ENCODE peak calls at places on chromosomes 13 and 19, in four cellular contexts. I is GM12865, O is heart right ventricle, Y is lower leg skin. D is an unnamed sample.

GRCh38 chr19:55622242-55622969 is 2.0 kb downstream of the ZNF784 start:
- DNase-seq in O (no peak), I (no peak), Y (no peak), D (no peak)

GRCh38 chr13:29681859-29682258 is 86.4 kb upstream of the SLC7A1 start:
- DNase-seq in I (no peak), O (no peak), Y (no peak), D (no peak)

GRCh38 chr13:38024431-38024830 is 154.9 kb upstream of the TRPC4 start:
- DNase-seq in Y (no peak), O (no peak), I (no peak), D (no peak)

GRCh38 chr19:44729516-44730033 is 18.9 kb upstream of the BCL3 start:
- DNase-seq in I (no peak), O (no peak), Y (no peak), D (no peak)

GRCh38 chr13:103517066-103517767 is 451.0 kb upstream of the SLC10A2 start:
- DNase-seq in Y (no peak), I (no peak), O (no peak), D (no peak)

GRCh38 chr13:106797081-106797640 is 229.2 kb upstream of the ARGLU1 start:
- DNase-seq in O (no peak), Y (no peak), I (no peak), D (no peak)

GRCh38 chr13:41384749-41385503 is 72.4 kb upstream of the RGCC start:
- DNase-seq in O (no peak), Y (no peak), I (peak), D (peak)

GRCh38 chr13:53217221-53217620 is 188.6 kb downstream of the OLFM4 start:
- DNase-seq in Y (no peak), O (no peak), I (no peak), D (no peak)

GRCh38 chr19:12969292-12969988 is at the start of gene DAND5:
- DNase-seq in O (peak), Y (no peak), I (no peak), D (no peak)

GRCh38 chr13:32851083-32852064 is 164.8 kb upstream of the KL start:
- DNase-seq in O (no peak), Y (no peak), I (no peak), D (no peak)

GRCh38 chr13:104099750-104100149 is 1033.5 kb upstream of the SLC10A2 start:
- DNase-seq in I (no peak), O (no peak), Y (no peak), D (no peak)

GRCh38 chr19:13839193-13839937 is 37.6 kb upstream of the NANOS3 start:
- DNase-seq in O (peak), Y (peak), I (peak), D (no peak)

GRCh38 chr13:19981685-19982238 is 23.2 kb downstream of the ZMYM2 start:
- DNase-seq in Y (no peak), O (no peak), I (no peak), D (no peak)

GRCh38 chr13:59269476-59269875 is 894.3 kb downstream of the DIAPH3 start:
- DNase-seq in O (no peak), Y (no peak), I (no peak), D (no peak)

GRCh38 chr19:28905996-28906395 is 307.0 kb downstream of the UQCRFS1 start:
- DNase-seq in I (no peak), Y (no peak), O (no peak), D (no peak)

GRCh38 chr19:38093587-38093986 is 130.4 kb downstream of the DPF1 start:
- DNase-seq in I (no peak), Y (no peak), O (peak), D (no peak)

GRCh38 chr13:100131863-100132574 is 43.1 kb downstream of the PCCA start:
- DNase-seq in O (no peak), Y (no peak), I (peak), D (no peak)

GRCh38 chr13:40665754-40666057 is 735 bp downstream of the FOXO1 start:
- DNase-seq in I (no peak), Y (no peak), O (no peak), D (no peak)

GRCh38 chr19:18021121-18021755 is 13.3 kb downstream of the ARRDC2 start:
- DNase-seq in Y (peak), O (peak), I (peak), D (no peak)

GRCh38 chr19:52336976-52337375 is 933 bp downstream of the ZNF610 start:
- DNase-seq in Y (no peak), I (no peak), O (no peak), D (no peak)
- H3K4me3 ChIP-seq in Y (no peak), I (peak), O (peak), D (peak)

DNA sequence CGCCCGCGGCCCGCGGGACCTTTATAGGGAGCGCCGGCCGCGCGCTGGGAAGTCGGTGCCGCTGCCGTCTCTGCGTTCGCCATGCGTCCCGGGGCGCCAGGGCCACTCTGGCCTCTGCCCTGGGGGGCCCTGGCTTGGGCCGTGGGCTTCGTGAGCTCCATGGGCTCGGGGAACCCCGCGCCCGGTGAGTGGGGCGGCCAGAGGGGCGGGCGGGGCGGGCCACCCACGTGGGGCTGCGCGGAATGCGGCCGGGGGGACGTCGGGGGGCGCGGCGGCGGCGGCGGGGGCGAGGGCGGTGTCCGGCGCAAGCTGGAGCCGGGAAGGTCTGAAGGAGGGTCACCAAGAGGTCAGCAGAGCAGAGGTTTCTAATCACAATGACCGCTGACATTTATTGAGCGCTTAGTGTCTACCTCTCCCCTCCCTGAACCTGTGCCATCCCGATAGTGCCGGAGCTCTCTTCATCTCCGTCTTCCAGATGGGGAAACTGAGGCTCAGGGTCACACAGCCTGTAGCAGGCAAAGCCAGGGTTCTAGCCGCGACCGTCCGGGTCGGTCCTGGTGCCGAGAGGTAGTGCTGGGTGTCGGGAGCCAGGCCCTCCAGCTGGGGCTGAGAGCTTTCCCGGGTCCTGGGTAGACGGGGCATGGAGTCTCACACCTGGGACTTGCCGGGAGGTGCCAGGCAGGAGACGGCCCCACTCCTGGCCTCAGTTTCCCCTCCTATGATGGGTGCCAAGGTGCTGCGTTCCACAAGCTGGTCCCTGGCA is at the start of gene FSTL3:
- DNase-seq in Y (no peak), I (no peak), O (peak), D (no peak)
- H3K4me3 ChIP-seq in Y (peak), I (no peak), O (peak), D (no peak)

DNA sequence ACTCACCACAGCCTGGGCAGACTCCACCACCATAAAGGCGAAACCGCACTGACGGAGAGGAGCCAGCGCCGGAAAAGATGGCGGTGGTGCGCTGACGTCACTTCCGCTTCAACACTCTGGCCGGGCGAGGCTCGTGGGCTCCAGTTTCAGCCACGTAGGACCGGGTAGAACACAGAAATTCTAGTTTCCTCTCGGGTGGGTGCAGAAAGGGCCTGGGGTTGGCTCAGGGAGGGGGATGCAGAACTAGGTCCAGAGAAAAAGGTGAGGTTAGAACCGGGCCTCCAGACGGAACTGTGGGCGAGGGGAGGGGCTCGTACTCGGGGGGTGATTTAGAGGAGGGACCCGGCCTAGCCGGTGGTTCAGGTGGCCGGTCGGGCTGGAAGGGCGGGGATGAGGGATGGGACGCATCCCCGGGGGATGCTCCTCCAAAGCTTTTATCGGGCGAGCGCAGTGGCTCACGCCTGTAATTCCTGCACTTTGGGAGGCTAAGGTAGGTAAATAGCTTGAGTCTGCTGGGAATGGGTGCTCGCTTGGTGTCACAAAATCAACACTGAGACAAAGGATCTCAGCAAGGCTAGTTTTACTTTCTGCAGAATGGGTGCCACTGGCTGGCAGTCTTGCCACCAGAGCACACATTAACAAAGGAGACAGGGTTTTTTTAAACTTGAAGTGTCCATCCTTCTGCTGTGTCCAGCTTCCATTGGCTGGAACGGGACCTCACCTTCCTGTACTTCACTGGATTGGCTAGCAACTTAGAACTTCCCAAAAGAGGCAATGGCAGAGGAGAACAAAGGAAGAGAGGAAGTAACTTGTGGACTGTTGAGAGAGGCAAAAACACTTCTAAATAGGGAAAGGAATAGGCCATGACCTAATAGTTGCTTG is at the start of gene ZNF561:
- DNase-seq in Y (peak), O (peak), I (peak), D (peak)
- H3K4me3 ChIP-seq in Y (peak), O (peak), I (peak), D (peak)

GRCh38 chr13:60431108-60431700 is 34.2 kb downstream of the TDRD3 start:
- DNase-seq in Y (no peak), O (no peak), I (peak), D (peak)

GRCh38 chr13:60435762-60436374 is 38.8 kb downstream of the TDRD3 start:
- DNase-seq in O (no peak), I (no peak), Y (no peak), D (peak)

GRCh38 chr13:60439201-60439600 is 42.2 kb downstream of the TDRD3 start:
- DNase-seq in Y (no peak), I (no peak), O (no peak), D (no peak)

GRCh38 chr13:60433505-60433904 is 36.5 kb downstream of the TDRD3 start:
- DNase-seq in Y (no peak), I (no peak), O (no peak), D (no peak)
- H3K4me3 ChIP-seq in Y (no peak), I (no peak), O (no peak), D (no peak)

D was measured in Jurkat, Clone E6-1.